ENCODE peak calls at places on chromosomes 3 and 15, in eight cellular contexts. K is psoas muscle; I is CD8-positive, alpha-beta T cell; J is OCI-LY7; H is activated B cell treated with CpG ODN at 0.5 μM for 24 hours; L is AG09309; Y is keratinocyte; V is endothelial cell. Z is an unnamed sample.
A peak's percentile ranks its signal among the peaks of the same experiment; 100 is the strongest.

GRCh38 chr3:112492124-112492523 is 7.1 kb downstream of the BTLA start:
- DNase-seq in K (no peak), I (no peak), J (no peak), H (no peak), L (no peak), Y (no peak), V (no peak), Z (no peak)

GRCh38 chr3:52679811-52680210 is 5.9 kb downstream of the PBRM1 start:
- DNase-seq in K (no peak), I (no peak), J (no peak), H (no peak), L (no peak), Y (no peak), V (no peak), Z (no peak)

GRCh38 chr3:55202320-55202719 is 274.5 kb upstream of the LRTM1 start:
- DNase-seq in K (no peak), I (no peak), J (no peak), H (no peak), L (peak; percentile 91), Y (no peak), V (no peak), Z (no peak)

GRCh38 chr3:180274536-180274935 is 237.8 kb upstream of the PEX5L start:
- DNase-seq in K (no peak), I (no peak), J (no peak), H (no peak), L (no peak), Y (no peak), V (no peak), Z (no peak)

GRCh38 chr3:128548426-128549282 is 55.7 kb upstream of the GATA2 start:
- DNase-seq in K (no peak), I (no peak), J (no peak), H (no peak), L (no peak), Y (no peak), V (no peak), Z (no peak)

GRCh38 chr15:71125831-71126453 is 10.7 kb downstream of the THSD4 start:
- DNase-seq in K (no peak), I (no peak), J (no peak), H (no peak), L (no peak), Y (no peak), V (peak; percentile 46), Z (no peak)

GRCh38 chr3:178445139-178445538 is 91.1 kb upstream of the KCNMB2 start:
- DNase-seq in K (no peak), I (no peak), J (no peak), H (no peak), L (no peak), Y (no peak), V (no peak), Z (no peak)

GRCh38 chr3:166685246-166685645 is 694.9 kb downstream of the ZBBX start:
- DNase-seq in K (no peak), I (no peak), J (no peak), H (no peak), L (no peak), Y (no peak), V (no peak), Z (no peak)

GRCh38 chr3:115688408-115688807 is 65.1 kb downstream of the GAP43 start:
- DNase-seq in K (no peak), I (no peak), J (no peak), H (no peak), L (no peak), Y (no peak), V (no peak), Z (no peak)

GRCh38 chr3:41117398-41117870 is 81.9 kb upstream of the CTNNB1 start:
- DNase-seq in K (peak; percentile 89), I (peak; percentile 93), J (peak; percentile 27), H (peak; percentile 24), L (peak; percentile 59), Y (peak; percentile 84), V (no peak), Z (peak; percentile 78)

GRCh38 chr3:104933981-104934380 is 432.7 kb upstream of the ALCAM start:
- DNase-seq in K (no peak), I (no peak), J (no peak), H (no peak), L (no peak), Y (no peak), V (no peak), Z (no peak)

GRCh38 chr3:13011369-13012227 is 61.6 kb downstream of the IQSEC1 start:
- DNase-seq in K (peak; percentile 66), I (peak; percentile 92), J (peak; percentile 91), H (peak; percentile 63), L (no peak), Y (no peak), V (no peak), Z (peak; percentile 81)

GRCh38 chr3:81550415-81550814 is 211.0 kb downstream of the GBE1 start:
- DNase-seq in K (no peak), I (no peak), J (no peak), H (no peak), L (no peak), Y (no peak), V (no peak), Z (no peak)

GRCh38 chr3:56260262-56260661 is 208.0 kb downstream of the ERC2 start:
- DNase-seq in K (no peak), I (no peak), J (no peak), H (no peak), L (no peak), Y (no peak), V (no peak), Z (no peak)

DNA sequence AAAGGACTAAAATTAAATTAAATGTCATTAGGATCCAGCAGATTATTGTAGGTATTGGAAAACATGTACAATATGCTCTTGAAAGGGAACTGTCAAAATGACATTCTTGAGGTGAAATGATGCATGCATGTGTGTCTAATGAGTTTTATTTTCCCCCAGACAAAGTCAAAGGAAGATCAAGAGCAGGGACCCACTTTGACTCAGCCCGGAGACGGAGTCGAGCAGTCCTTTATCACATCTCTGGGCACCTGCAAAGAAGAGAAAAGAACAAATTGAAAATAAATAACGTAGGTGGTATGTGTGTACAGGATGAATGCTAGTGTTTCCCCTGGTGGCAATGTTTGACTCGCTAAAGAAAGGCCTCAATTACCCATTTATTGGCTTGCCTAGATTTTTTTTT is 194.1 kb downstream of the KCNH8 start:
- DNase-seq in K (no peak), I (no peak), J (peak; percentile 4), H (no peak), L (no peak), Y (no peak), V (no peak), Z (no peak)
- TF ChIP-seq CTCF in K (no peak), I (no peak), J (no peak), H (no peak), L (no peak), Y (no peak), V (no peak), Z (no peak)

DNA sequence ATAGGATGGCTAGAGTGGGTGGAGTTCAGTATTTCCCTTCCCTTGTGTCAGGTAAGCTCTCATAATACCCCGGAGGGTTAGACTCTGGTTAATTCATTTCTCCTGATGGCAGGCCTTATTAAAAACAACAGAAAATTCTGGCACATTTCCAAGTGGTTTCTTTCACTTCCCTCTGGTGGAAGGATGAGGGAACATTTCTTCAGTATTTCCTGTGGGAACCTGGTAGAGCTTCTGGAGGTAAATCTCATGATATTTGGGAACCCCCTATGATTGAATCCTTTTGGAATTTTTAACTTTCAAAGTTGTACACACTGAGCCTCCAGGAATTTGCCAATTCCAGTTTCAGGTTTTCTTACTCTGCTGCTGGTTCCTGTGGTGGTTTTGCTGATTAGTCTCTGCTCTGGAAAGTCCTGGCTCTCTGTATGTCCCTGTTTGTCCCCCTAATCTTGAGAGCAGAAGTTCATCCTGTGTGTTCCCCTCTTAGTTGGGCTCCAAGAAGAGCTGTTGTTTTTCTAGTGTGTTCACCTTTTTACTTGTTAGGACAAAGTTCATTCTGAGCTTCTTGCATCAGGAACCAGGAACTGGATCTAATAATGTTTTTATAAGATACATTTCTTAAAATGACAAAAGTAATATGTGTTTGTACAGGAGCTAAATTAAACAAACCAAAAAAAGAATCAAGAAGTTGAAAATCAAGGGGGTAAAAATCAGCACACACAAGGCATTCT is 12.1 kb downstream of the CHRNA7 start:
- DNase-seq in K (no peak), I (no peak), J (no peak), H (no peak), L (no peak), Y (peak; percentile 42), V (no peak), Z (no peak)
- TF ChIP-seq CTCF in K (peak; percentile 20), I (no peak), J (no peak), H (no peak), L (no peak), Y (peak; percentile 9), V (no peak), Z (no peak)

DNA sequence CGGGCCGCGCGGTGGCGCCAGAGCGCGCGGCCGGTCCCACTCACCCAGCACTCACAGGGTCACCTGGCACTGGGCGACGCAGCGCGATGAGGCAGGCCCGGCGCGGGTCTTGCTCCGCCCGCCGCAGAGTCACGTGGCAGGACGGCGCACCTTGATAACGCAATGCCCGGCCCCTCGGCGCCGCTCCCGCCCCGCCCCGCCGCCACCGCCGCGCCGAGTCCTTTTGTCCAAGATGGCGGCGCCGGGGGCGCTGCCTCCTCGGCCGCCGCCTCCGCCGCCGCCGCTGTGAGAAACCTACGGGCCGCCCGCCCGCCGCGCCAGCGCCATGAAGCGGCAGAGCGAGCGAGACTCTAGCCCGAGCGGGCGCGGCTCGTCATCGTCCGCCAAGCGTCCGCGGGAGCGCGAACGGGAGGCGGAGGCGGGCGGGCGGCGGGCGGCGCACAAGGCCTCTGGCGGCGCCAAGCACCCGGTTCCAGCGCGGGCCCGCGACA is at the start of gene RBM15B:
- DNase-seq in K (peak; percentile 99), I (peak; percentile 97), J (peak; percentile 98), H (peak; percentile 97), L (peak; percentile 77), Y (peak; percentile 77), V (peak; percentile 98), Z (peak; percentile 97)
- TF ChIP-seq CTCF in K (peak; percentile 94), I (peak; percentile 70), J (peak; percentile 40), H (no peak), L (peak; percentile 86), Y (peak; percentile 96), V (peak; percentile 30), Z (peak; percentile 82)

DNA sequence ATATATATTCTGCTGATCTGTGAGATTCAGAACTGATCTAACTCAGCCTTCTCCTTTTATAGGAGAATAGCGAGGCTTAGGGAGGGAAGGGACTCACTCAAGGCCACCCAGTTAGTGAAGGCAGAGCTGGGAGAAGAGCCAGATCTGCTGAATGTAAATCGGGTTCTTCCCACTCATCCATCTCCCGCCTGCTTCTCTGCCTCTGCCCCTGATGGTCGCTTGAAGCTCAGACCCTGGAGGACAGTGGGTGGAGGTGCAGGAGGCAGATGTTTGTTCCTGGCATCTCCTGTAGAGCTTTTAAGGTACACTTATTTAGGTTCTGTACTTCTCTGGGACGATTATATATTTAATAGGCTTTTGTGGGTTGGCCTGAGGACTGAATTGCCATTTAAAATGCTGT is 4.3 kb downstream of the PDIA5 start:
- DNase-seq in K (no peak), I (no peak), J (peak; percentile 8), H (no peak), L (no peak), Y (no peak), V (no peak), Z (no peak)
- TF ChIP-seq CTCF in K (no peak), I (no peak), J (no peak), H (no peak), L (no peak), Y (peak; percentile 5), V (no peak), Z (no peak)